ENCODE peak calls at places on chromosomes 3 and 15, in nine cellular contexts. I is caudate nucleus, A is WTC11, H is AG04450, X is head of caudate nucleus, J is ELF-1, G is A549, B is GM03348, Q is fibroblast of the aortic adventitia. K is an unnamed sample.

GRCh38 chr3:184338538-184338945 is 1.1 kb downstream of the FAM131A start:
- DNase-seq in I (peak), A (peak), H (peak), X (peak), J (peak), G (no peak), B (no peak), Q (peak), K (no peak)

GRCh38 chr3:34646911-34647465 is 848.6 kb downstream of the PDCD6IP start:
- DNase-seq in I (no peak), A (no peak), H (no peak), X (no peak), J (no peak), G (no peak), B (no peak), Q (no peak), K (no peak)

GRCh38 chr15:41997845-41998244 is 23.0 kb downstream of the PLA2G4E start:
- DNase-seq in I (no peak), A (no peak), H (no peak), X (no peak), J (no peak), G (no peak), B (no peak), Q (no peak), K (no peak)

GRCh38 chr15:66860844-66861243 is 158.8 kb downstream of the SMAD6 start:
- DNase-seq in I (no peak), A (no peak), H (no peak), X (no peak), J (no peak), G (no peak), B (no peak), Q (no peak), K (no peak)

GRCh38 chr3:46695177-46695961 is 1.9 kb upstream of the ALS2CL start:
- DNase-seq in I (peak), A (peak), H (no peak), X (no peak), J (peak), G (peak), B (no peak), Q (peak), K (peak)

GRCh38 chr3:154170300-154170699 is 49.1 kb downstream of the ARHGEF26 start:
- DNase-seq in I (no peak), A (no peak), H (no peak), X (no peak), J (no peak), G (no peak), B (no peak), Q (no peak), K (no peak)

GRCh38 chr3:52530918-52531635 is 2.6 kb downstream of the NT5DC2 start:
- DNase-seq in I (no peak), A (no peak), H (no peak), X (no peak), J (no peak), G (no peak), B (no peak), Q (no peak), K (no peak)

GRCh38 chr3:184289426-184289938 is 9.6 kb upstream of the PSMD2 start:
- DNase-seq in I (peak), A (peak), H (no peak), X (peak), J (peak), G (peak), B (peak), Q (peak), K (peak)

GRCh38 chr15:63672369-63672768 is 75.2 kb downstream of the FBXL22 start:
- DNase-seq in I (no peak), A (no peak), H (no peak), X (no peak), J (no peak), G (no peak), B (no peak), Q (no peak), K (no peak)

GRCh38 chr3:17967111-17967510 is 224.7 kb upstream of the TBC1D5 start:
- DNase-seq in I (peak), A (no peak), H (no peak), X (peak), J (no peak), G (no peak), B (no peak), Q (no peak), K (no peak)

GRCh38 chr15:78408961-78409360 is 29.1 kb upstream of the IREB2 start:
- DNase-seq in I (no peak), A (no peak), H (no peak), X (no peak), J (no peak), G (no peak), B (no peak), Q (no peak), K (no peak)

GRCh38 chr3:46196261-46196957 is 11.7 kb downstream of the CCR1 start:
- DNase-seq in I (no peak), A (no peak), H (no peak), X (no peak), J (no peak), G (no peak), B (no peak), Q (no peak), K (no peak)

GRCh38 chr3:123993818-123994217 is 1.9 kb upstream of the ROPN1 start:
- DNase-seq in I (no peak), A (no peak), H (no peak), X (no peak), J (no peak), G (no peak), B (no peak), Q (no peak), K (no peak)

GRCh38 chr15:31446546-31446945 is 119.9 kb downstream of the KLF13 start:
- DNase-seq in I (no peak), A (no peak), H (no peak), X (no peak), J (no peak), G (no peak), B (no peak), Q (no peak), K (no peak)

GRCh38 chr3:195183071-195183776 is 87.7 kb downstream of the XXYLT1 start:
- DNase-seq in I (no peak), A (no peak), H (no peak), X (no peak), J (no peak), G (no peak), B (no peak), Q (no peak), K (no peak)

GRCh38 chr3:113532698-113533533 is 561 bp downstream of the SIDT1 start:
- DNase-seq in I (no peak), A (peak), H (no peak), X (no peak), J (no peak), G (peak), B (peak), Q (no peak), K (peak)

GRCh38 chr3:136632625-136633081 is 119.5 kb downstream of the STAG1 start:
- DNase-seq in I (no peak), A (no peak), H (no peak), X (no peak), J (no peak), G (no peak), B (no peak), Q (peak), K (peak)

GRCh38 chr3:149243540-149243939 is 21.9 kb upstream of the CP start:
- DNase-seq in I (no peak), A (no peak), H (no peak), X (no peak), J (no peak), G (no peak), B (no peak), Q (no peak), K (no peak)

GRCh38 chr15:91482799-91483198 is 370.7 kb upstream of the SLCO3A1 start:
- DNase-seq in I (no peak), A (no peak), H (no peak), X (no peak), J (no peak), G (no peak), B (no peak), Q (no peak), K (no peak)

GRCh38 chr3:112672716-112673506 is 32.0 kb upstream of the CCDC80 start:
- DNase-seq in I (no peak), A (no peak), H (no peak), X (no peak), J (no peak), G (no peak), B (no peak), Q (no peak), K (no peak)

K was measured in dermis microvascular lymphatic vessel endothelial cell.